ENCODE peak calls at places on chromosomes 11 and 22, in five cellular contexts. One of them, this sample, is unnamed.
A peak's percentile ranks its signal among the peaks of the same experiment; 100 is the strongest.

GRCh38 chr22:25754527-25755202 is 12.7 kb downstream of the MYO18B start:
- DNase-seq in left lung: no peak
- DNase-seq in fibroblast of the aortic adventitia: peak; percentile 85
- DNase-seq in head of caudate nucleus: no peak
- DNase-seq in cerebellar cortex: peak; percentile 74
- DNase-seq in this sample: no peak

GRCh38 chr11:3121931-3122774 is 43.0 kb downstream of the OSBPL5 start:
- DNase-seq in left lung: peak; percentile 76
- DNase-seq in fibroblast of the aortic adventitia: no peak
- DNase-seq in head of caudate nucleus: no peak
- DNase-seq in cerebellar cortex: no peak
- DNase-seq in this sample: no peak

GRCh38 chr22:40878937-40879336 is 17.0 kb upstream of the DNAJB7 start:
- DNase-seq in left lung: no peak
- DNase-seq in fibroblast of the aortic adventitia: no peak
- DNase-seq in head of caudate nucleus: no peak
- DNase-seq in cerebellar cortex: no peak
- DNase-seq in this sample: no peak

GRCh38 chr11:88297320-88298263 is 39.9 kb downstream of the CTSC start:
- DNase-seq in left lung: no peak
- DNase-seq in fibroblast of the aortic adventitia: no peak
- DNase-seq in head of caudate nucleus: no peak
- DNase-seq in cerebellar cortex: no peak
- DNase-seq in this sample: no peak

GRCh38 chr11:13955971-13956421 is 6.5 kb upstream of the SPON1 start:
- DNase-seq in left lung: no peak
- DNase-seq in fibroblast of the aortic adventitia: peak; percentile 86
- DNase-seq in head of caudate nucleus: peak; percentile 32
- DNase-seq in cerebellar cortex: peak; percentile 82
- DNase-seq in this sample: no peak

GRCh38 chr11:73225851-73226250 is 7.8 kb downstream of the P2RY2 start:
- DNase-seq in left lung: no peak
- DNase-seq in fibroblast of the aortic adventitia: no peak
- DNase-seq in head of caudate nucleus: no peak
- DNase-seq in cerebellar cortex: no peak
- DNase-seq in this sample: no peak

GRCh38 chr11:70060611-70061293 is 17.4 kb upstream of the ANO1 start:
- DNase-seq in left lung: no peak
- DNase-seq in fibroblast of the aortic adventitia: no peak
- DNase-seq in head of caudate nucleus: no peak
- DNase-seq in cerebellar cortex: no peak
- DNase-seq in this sample: no peak

GRCh38 chr11:127651888-127652221 is 651.3 kb upstream of the KIRREL3 start:
- DNase-seq in left lung: no peak
- DNase-seq in fibroblast of the aortic adventitia: no peak
- DNase-seq in head of caudate nucleus: no peak
- DNase-seq in cerebellar cortex: no peak
- DNase-seq in this sample: no peak

GRCh38 chr11:13030857-13031256 is 21.7 kb downstream of the RASSF10 start:
- DNase-seq in left lung: peak; percentile 72
- DNase-seq in fibroblast of the aortic adventitia: no peak
- DNase-seq in head of caudate nucleus: no peak
- DNase-seq in cerebellar cortex: no peak
- DNase-seq in this sample: no peak

GRCh38 chr11:17898782-17899181 is 114.1 kb downstream of the SERGEF start:
- DNase-seq in left lung: no peak
- DNase-seq in fibroblast of the aortic adventitia: no peak
- DNase-seq in head of caudate nucleus: no peak
- DNase-seq in cerebellar cortex: no peak
- DNase-seq in this sample: no peak

GRCh38 chr11:69563946-69564780 is 76.8 kb upstream of the CCND1 start:
- DNase-seq in left lung: no peak
- DNase-seq in fibroblast of the aortic adventitia: no peak
- DNase-seq in head of caudate nucleus: no peak
- DNase-seq in cerebellar cortex: no peak
- DNase-seq in this sample: no peak

GRCh38 chr11:119121811-119122124 is 388 bp downstream of the HINFP start:
- DNase-seq in left lung: no peak
- DNase-seq in fibroblast of the aortic adventitia: no peak
- DNase-seq in head of caudate nucleus: no peak
- DNase-seq in cerebellar cortex: no peak
- DNase-seq in this sample: no peak

GRCh38 chr11:17368551-17368950 is 17.0 kb downstream of the NCR3LG1 start:
- DNase-seq in left lung: no peak
- DNase-seq in fibroblast of the aortic adventitia: no peak
- DNase-seq in head of caudate nucleus: no peak
- DNase-seq in cerebellar cortex: no peak
- DNase-seq in this sample: no peak